ENCODE peak calls at places on chromosome 1, in ten cellular contexts. J is pancreas; R is tibial artery; F is cardiac muscle cell; N is endodermal cell; I is CD4-positive, CD25-positive, alpha-beta regulatory T cell; Y is right atrium auricular region; B is esophagus muscularis mucosa; W is tibial nerve; Q is osteoblast. K is an unnamed sample.

GRCh38 chr1:60137406-60137805 is 63.8 kb upstream of the C1orf87 start:
- DNase-seq in J (no peak), R (no peak), F (no peak), N (no peak), I (no peak), Y (no peak), B (no peak), W (no peak), Q (no peak), K (no peak)

GRCh38 chr1:10980841-10981727 is 31.4 kb upstream of the TARDBP start:
- DNase-seq in J (no peak), R (peak; percentile 46), F (no peak), N (peak; percentile 63), I (no peak), Y (peak; percentile 72), B (no peak), W (peak; percentile 65), Q (peak; percentile 70), K (no peak)

GRCh38 chr1:168991667-168992475 is 114.6 kb upstream of the ATP1B1 start:
- DNase-seq in J (no peak), R (no peak), F (no peak), N (no peak), I (peak; percentile 48), Y (no peak), B (no peak), W (no peak), Q (no peak), K (no peak)

GRCh38 chr1:244027491-244027890 is 23.6 kb upstream of the ZBTB18 start:
- DNase-seq in J (no peak), R (no peak), F (no peak), N (no peak), I (no peak), Y (no peak), B (no peak), W (no peak), Q (no peak), K (no peak)

GRCh38 chr1:29259802-29260441 is 23.6 kb downstream of the PTPRU start:
- DNase-seq in J (peak; percentile 14), R (no peak), F (peak; percentile 76), N (peak; percentile 91), I (peak; percentile 16), Y (peak; percentile 63), B (no peak), W (peak; percentile 33), Q (peak; percentile 92), K (no peak)

GRCh38 chr1:211579434-211580302 is 707 bp upstream of the SLC30A1 start:
- DNase-seq in J (peak; percentile 89), R (peak; percentile 78), F (peak; percentile 93), N (no peak), I (peak; percentile 81), Y (peak; percentile 76), B (peak; percentile 95), W (no peak), Q (peak; percentile 90), K (peak; percentile 45)

GRCh38 chr1:61140778-61141177 is 58.4 kb downstream of the NFIA start:
- DNase-seq in J (no peak), R (no peak), F (no peak), N (no peak), I (no peak), Y (no peak), B (no peak), W (no peak), Q (no peak), K (no peak)

GRCh38 chr1:171251741-171252300 is 3.5 kb downstream of the FMO1 start:
- DNase-seq in J (no peak), R (no peak), F (peak; percentile 75), N (no peak), I (peak; percentile 25), Y (no peak), B (no peak), W (no peak), Q (peak; percentile 71), K (no peak)

GRCh38 chr1:183734600-183735036 is 70.3 kb upstream of the RGL1 start:
- DNase-seq in J (peak; percentile 3), R (peak; percentile 54), F (peak; percentile 36), N (no peak), I (no peak), Y (peak; percentile 61), B (no peak), W (peak; percentile 14), Q (no peak), K (no peak)

GRCh38 chr1:228352677-228353481 is 53.8 kb downstream of the TRIM11 start:
- DNase-seq in J (no peak), R (no peak), F (no peak), N (no peak), I (no peak), Y (no peak), B (no peak), W (no peak), Q (peak; percentile 63), K (no peak)

GRCh38 chr1:45430486-45430885 is 60.5 kb downstream of the TESK2 start:
- DNase-seq in J (no peak), R (no peak), F (no peak), N (no peak), I (no peak), Y (no peak), B (no peak), W (no peak), Q (peak; percentile 8), K (no peak)
- H3K36me3 ChIP-seq in J (no peaks in the 10 kb centered on the region), R (no peaks in the 10 kb centered on the region), F (no peaks in the 10 kb centered on the region), N (no peaks in the 10 kb centered on the region), I (no peaks in the 10 kb centered on the region), Y (no peaks in the 10 kb centered on the region), B (no peaks in the 10 kb centered on the region), W (no peaks in the 10 kb centered on the region), Q (no peaks in the 10 kb centered on the region), K (no peaks in the 10 kb centered on the region)

GRCh38 chr1:230280054-230280795 is 145.9 kb downstream of the PGBD5 start:
- DNase-seq in J (no peak), R (no peak), F (no peak), N (no peak), I (no peak), Y (no peak), B (no peak), W (no peak), Q (peak; percentile 58), K (no peak)
- H3K36me3 ChIP-seq in J (no peaks in the 10 kb centered on the region), R (peaks cover 50% of the 10 kb centered on the region), F (peaks cover 12% of the 10 kb centered on the region), N (peaks cover 13% of the 10 kb centered on the region), I (peaks cover 6% of the 10 kb centered on the region), Y (peaks cover 37% of the 10 kb centered on the region), B (peaks cover 51% of the 10 kb centered on the region), W (peaks cover 87% of the 10 kb centered on the region), Q (peaks cover 45% of the 10 kb centered on the region), K (peaks cover 44% of the 10 kb centered on the region)

GRCh38 chr1:151061704-151062103 is 1.5 kb downstream of the MLLT11 start:
- DNase-seq in J (no peak), R (no peak), F (no peak), N (no peak), I (no peak), Y (no peak), B (no peak), W (no peak), Q (no peak), K (no peak)

GRCh38 chr1:151061012-151061401 is 810 bp downstream of the MLLT11 start:
- DNase-seq in J (no peak), R (no peak), F (no peak), N (peak; percentile 62), I (no peak), Y (no peak), B (no peak), W (no peak), Q (no peak), K (no peak)

GRCh38 chr1:151059342-151060240 is at the start of gene CDC42SE1:
- DNase-seq in J (peak; percentile 74), R (peak; percentile 71), F (peak; percentile 92), N (peak; percentile 93), I (peak; percentile 94), Y (peak; percentile 86), B (peak; percentile 95), W (peak; percentile 52), Q (peak; percentile 96), K (peak; percentile 30)

GRCh38 chr1:151058682-151059341 is 610 bp downstream of the CDC42SE1 start:
- DNase-seq in J (peak; percentile 66), R (no peak), F (peak; percentile 45), N (peak; percentile 77), I (peak; percentile 38), Y (no peak), B (no peak), W (no peak), Q (no peak), K (no peak)

DNA sequence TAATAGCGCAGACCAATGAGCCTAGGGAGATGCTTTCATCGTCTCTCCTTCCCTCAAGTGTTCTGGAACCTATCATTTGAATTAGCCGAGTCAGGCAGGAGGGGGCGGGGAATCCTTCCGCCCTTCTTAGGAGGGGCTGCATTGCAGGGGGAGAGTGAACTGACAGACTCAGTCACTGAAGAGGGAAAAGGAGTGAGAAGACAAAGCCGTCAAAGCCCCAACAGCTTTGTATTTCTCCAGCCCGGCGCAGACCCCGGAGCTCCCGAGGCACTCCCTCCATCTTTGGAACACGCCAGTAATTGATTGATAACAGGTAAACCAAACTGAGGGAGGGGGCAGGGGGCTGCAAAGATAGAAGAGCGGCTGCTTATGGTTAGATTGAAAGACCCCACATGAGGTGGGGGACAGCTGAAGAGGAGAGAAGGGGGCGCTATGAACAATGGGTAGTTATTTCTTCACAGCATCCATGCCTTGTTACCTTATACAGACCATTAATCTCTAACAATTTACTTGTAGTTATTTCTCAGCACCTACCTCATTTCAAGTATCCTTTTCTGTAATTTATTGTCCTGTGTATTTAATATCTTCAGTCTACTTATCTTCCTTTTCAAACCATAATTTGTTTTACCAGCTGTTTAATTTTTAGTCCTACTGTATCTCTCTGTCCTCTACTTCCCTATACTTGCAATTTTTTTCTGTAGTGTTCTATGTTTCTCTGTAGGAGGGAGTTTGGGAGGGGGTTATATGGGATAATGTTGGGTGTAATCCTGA is at the start of gene MLLT11:
- DNase-seq in J (no peak), R (no peak), F (peak; percentile 88), N (peak; percentile 93), I (peak; percentile 37), Y (peak; percentile 71), B (no peak), W (no peak), Q (peak; percentile 88), K (no peak)
- H3K36me3 ChIP-seq in J (no peaks in the 10 kb centered on the region), R (peaks cover 8% of the 10 kb centered on the region), F (peaks cover 3% of the 10 kb centered on the region), N (peaks cover 42% of the 10 kb centered on the region), I (peaks cover 5% of the 10 kb centered on the region), Y (peaks cover 10% of the 10 kb centered on the region), B (peaks cover 12% of the 10 kb centered on the region), W (peaks cover 13% of the 10 kb centered on the region), Q (peaks cover 16% of the 10 kb centered on the region), K (peaks cover 6% of the 10 kb centered on the region)

DNA sequence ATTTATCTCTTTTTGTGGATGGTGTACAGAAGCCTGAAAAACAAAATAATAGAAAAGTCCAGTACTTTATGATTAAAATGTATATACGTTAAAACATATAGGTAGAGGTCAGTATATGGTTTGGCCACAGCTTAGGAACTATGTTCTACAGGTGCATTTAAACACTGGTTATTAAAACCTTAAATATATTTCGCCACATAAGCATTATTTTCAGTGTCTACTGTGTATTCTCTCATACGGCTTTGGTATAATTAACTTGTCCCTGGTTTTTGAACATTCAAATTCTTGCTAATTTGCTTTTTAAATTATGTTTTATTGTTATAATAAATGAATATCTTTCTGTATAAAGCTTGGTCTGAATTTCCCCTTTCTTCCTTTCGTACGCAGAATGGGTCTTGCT is 87.9 kb downstream of the GTF2B start:
- DNase-seq in J (no peak), R (no peak), F (no peak), N (no peak), I (no peak), Y (no peak), B (no peak), W (no peak), Q (no peak), K (no peak)
- H3K36me3 ChIP-seq in J (peaks cover 3% of the 10 kb centered on the region), R (peaks cover 38% of the 10 kb centered on the region), F (peaks cover 53% of the 10 kb centered on the region), N (peaks cover 84% of the 10 kb centered on the region), I (peaks cover 50% of the 10 kb centered on the region), Y (peaks cover 35% of the 10 kb centered on the region), B (peaks cover 75% of the 10 kb centered on the region), W (peaks cover 77% of the 10 kb centered on the region), Q (peaks cover 36% of the 10 kb centered on the region), K (peaks cover 14% of the 10 kb centered on the region)